ENCODE peak calls at places on chromosomes 11 and 22, in ten cellular contexts. T, M, R, N, W, P, D, C, I and K are unnamed samples.

GRCh38 chr11:78200553-78200952 is 11.8 kb downstream of the USP35 start:
- DNase-seq in P (no peak), N (no peak), C (no peak), I (no peak), M (no peak), D (no peak), R (peak; percentile 36), W (no peak), T (no peak), K (no peak)

GRCh38 chr11:102572537-102573220 is 42.1 kb upstream of the MMP7 start:
- DNase-seq in I (no peak), W (no peak), R (no peak), N (no peak), D (no peak), C (no peak), P (no peak), T (no peak), M (no peak), K (no peak)

GRCh38 chr22:28015676-28016601 is 96.9 kb upstream of the PITPNB start:
- DNase-seq in D (no peak), M (no peak), C (no peak), W (peak; percentile 86), R (peak; percentile 8), N (peak; percentile 13), I (no peak), P (no peak), T (no peak), K (no peak)

GRCh38 chr11:110858556-110858921 is 146.3 kb upstream of the ARHGAP20 start:
- DNase-seq in T (no peak), R (no peak), M (no peak), D (no peak), W (no peak), C (no peak), N (peak; percentile 58), P (no peak), I (no peak), K (no peak)

GRCh38 chr11:104663190-104664140 is 234.8 kb downstream of the CASP12 start:
- DNase-seq in I (no peak), D (no peak), C (no peak), N (no peak), W (no peak), T (peak; percentile 65), M (no peak), P (no peak), R (no peak), K (no peak)

GRCh38 chr11:2886191-2886894 is 768 bp upstream of the CDKN1C start:
- DNase-seq in M (peak; percentile 35), T (no peak), I (no peak), N (peak; percentile 49), P (no peak), R (no peak), C (peak; percentile 71), W (peak; percentile 45), D (no peak), K (no peak)

GRCh38 chr11:8093931-8094575 is 13.0 kb downstream of the TUB start:
- DNase-seq in R (no peak), T (no peak), D (no peak), P (peak; percentile 36), W (no peak), C (no peak), I (no peak), N (no peak), M (no peak), K (no peak)

GRCh38 chr22:23313791-23314567 is 133.7 kb downstream of the BCR start:
- DNase-seq in M (no peak), C (no peak), I (no peak), W (no peak), T (no peak), D (no peak), P (peak; percentile 39), N (no peak), R (no peak), K (no peak)

GRCh38 chr11:15176646-15177163 is 62.0 kb downstream of the INSC start:
- DNase-seq in D (no peak), N (no peak), M (no peak), R (no peak), P (no peak), C (no peak), I (no peak), W (no peak), T (no peak), K (no peak)

GRCh38 chr22:26481694-26482093 is 1.9 kb downstream of the HPS4 start:
- DNase-seq in C (no peak), M (no peak), P (no peak), T (no peak), N (no peak), D (no peak), W (no peak), I (no peak), R (no peak), K (no peak)

GRCh38 chr11:121539000-121539399 is 86.2 kb upstream of the SORL1-AS1 start:
- DNase-seq in I (no peak), P (no peak), R (no peak), T (no peak), C (no peak), M (no peak), D (no peak), N (no peak), W (no peak), K (no peak)

GRCh38 chr22:38830845-38831108 is 13.1 kb downstream of the NPTXR start:
- DNase-seq in D (no peak), I (no peak), T (no peak), N (no peak), W (no peak), R (no peak), P (no peak), C (no peak), M (no peak), K (no peak)

GRCh38 chr22:38828616-38829205 is 15.1 kb downstream of the NPTXR start:
- DNase-seq in M (no peak), N (no peak), C (no peak), R (no peak), P (no peak), W (no peak), I (no peak), T (no peak), D (no peak), K (no peak)

GRCh38 chr22:38831166-38831945 is 12.5 kb downstream of the NPTXR start:
- DNase-seq in I (no peak), N (no peak), M (peak; percentile 76), P (no peak), W (no peak), D (no peak), R (peak; percentile 16), T (peak; percentile 87), C (no peak), K (no peak)

GRCh38 chr22:38829485-38829884 is 14.3 kb downstream of the NPTXR start:
- DNase-seq in W (no peak), M (no peak), C (no peak), I (no peak), N (no peak), P (no peak), D (no peak), R (no peak), T (peak; percentile 51), K (no peak)

GRCh38 chr22:38830026-38830844 is 13.6 kb downstream of the NPTXR start:
- DNase-seq in P (no peak), R (no peak), D (no peak), W (no peak), T (no peak), M (no peak), C (no peak), I (no peak), N (no peak), K (no peak)
- H3K4me1 ChIP-seq in P (no peaks in the 10 kb centered on the region), R (no peaks in the 10 kb centered on the region), D (no peaks in the 10 kb centered on the region), W (no peaks in the 10 kb centered on the region), T (peaks cover 32% of the 10 kb centered on the region), M (no peaks in the 10 kb centered on the region), C (no peaks in the 10 kb centered on the region), I (no peaks in the 10 kb centered on the region), N (no peaks in the 10 kb centered on the region), K (no peaks in the 10 kb centered on the region)

GRCh38 chr22:48556751-48557150 is 1270.9 kb downstream of the BRD1 start:
- DNase-seq in R (no peak), W (no peak), D (no peak), T (no peak), P (no peak), C (no peak), M (no peak), N (no peak), I (no peak), K (no peak)

GRCh38 chr22:48559647-48560388 is 1267.9 kb downstream of the BRD1 start:
- DNase-seq in M (no peak), C (no peak), D (no peak), I (no peak), P (no peak), W (no peak), R (no peak), T (no peak), N (no peak), K (no peak)

GRCh38 chr22:48558606-48559402 is 1268.9 kb downstream of the BRD1 start:
- DNase-seq in N (no peak), C (no peak), W (no peak), R (no peak), M (no peak), T (no peak), I (no peak), D (no peak), P (no peak), K (no peak)

GRCh38 chr22:48555606-48556005 is 1272.1 kb downstream of the BRD1 start:
- DNase-seq in M (no peak), T (no peak), N (no peak), P (no peak), D (no peak), C (no peak), R (no peak), I (no peak), W (no peak), K (no peak)

GRCh38 chr22:48557473-48557872 is 1270.2 kb downstream of the BRD1 start:
- DNase-seq in N (no peak), R (no peak), P (no peak), T (no peak), I (no peak), M (no peak), D (no peak), C (no peak), W (no peak), K (no peak)
- H3K9me3 ChIP-seq in N (no peaks in the 10 kb centered on the region), R (no peaks in the 10 kb centered on the region), P (no peaks in the 10 kb centered on the region), T (no peaks in the 10 kb centered on the region), I (no peaks in the 10 kb centered on the region), M (no peaks in the 10 kb centered on the region), D (no peaks in the 10 kb centered on the region), C (no peaks in the 10 kb centered on the region), W (peaks cover 6% of the 10 kb centered on the region), K (no peaks in the 10 kb centered on the region)

GRCh38 chr11:73977856-73978519 is 4.7 kb downstream of the UCP2 start:
- DNase-seq in D (no peak), P (no peak), C (no peak), W (no peak), I (no peak), R (peak; percentile 34), N (no peak), M (no peak), T (no peak), K (no peak)
- H3K4me1 ChIP-seq in D (peaks cover 59% of the 10 kb centered on the region), P (peaks cover 76% of the 10 kb centered on the region), C (no peaks in the 10 kb centered on the region), W (no peaks in the 10 kb centered on the region), I (peaks cover 84% of the 10 kb centered on the region), R (peaks cover 7% of the 10 kb centered on the region), N (peaks cover 15% of the 10 kb centered on the region), M (peaks cover 7% of the 10 kb centered on the region), T (peaks cover 40% of the 10 kb centered on the region), K (peaks cover 64% of the 10 kb centered on the region)

GRCh38 chr11:47443028-47443700 is 5.8 kb downstream of the RAPSN start:
- DNase-seq in M (no peak), R (no peak), I (no peak), D (peak; percentile 35), W (peak; percentile 34), P (no peak), N (no peak), C (no peak), T (no peak), K (no peak)
- H3K9me3 ChIP-seq in M (no peaks in the 10 kb centered on the region), R (no peaks in the 10 kb centered on the region), I (no peaks in the 10 kb centered on the region), D (no peaks in the 10 kb centered on the region), W (no peaks in the 10 kb centered on the region), P (no peaks in the 10 kb centered on the region), N (no peaks in the 10 kb centered on the region), C (no peaks in the 10 kb centered on the region), T (no peaks in the 10 kb centered on the region), K (no peaks in the 10 kb centered on the region)

GRCh38 chr11:43925063-43925931 is 17.1 kb upstream of the C11orf96 start:
- DNase-seq in D (no peak), R (no peak), P (no peak), N (no peak), T (no peak), M (peak; percentile 6), W (no peak), I (no peak), C (no peak), K (no peak)
- H3K4me1 ChIP-seq in D (no peaks in the 10 kb centered on the region), R (peaks cover 14% of the 10 kb centered on the region), P (no peaks in the 10 kb centered on the region), N (peaks cover 24% of the 10 kb centered on the region), T (peaks cover 12% of the 10 kb centered on the region), M (peaks cover 29% of the 10 kb centered on the region), W (peaks cover 62% of the 10 kb centered on the region), I (no peaks in the 10 kb centered on the region), C (peaks cover 17% of the 10 kb centered on the region), K (no peaks in the 10 kb centered on the region)